ENCODE peak calls at places on chromosomes 11 and 22, in nine cellular contexts. L is endothelial cell, B is WTC11, M is tibial nerve, Z is HFFc6, J is body of pancreas, S is GM12878, W is psoas muscle, D is neural crest cell. C is an unnamed sample.
A peak's percentile ranks its signal among the peaks of the same experiment; 100 is the strongest.

GRCh38 chr11:19444231-19444630 is 203.5 kb upstream of the E2F8 start:
- DNase-seq in J (no peak), D (no peak), L (no peak), S (no peak), Z (no peak), B (no peak), W (no peak), M (peak; percentile 31), C (no peak)

GRCh38 chr22:38239101-38239761 is 33.6 kb downstream of the TMEM184B start:
- DNase-seq in S (no peak), L (no peak), B (no peak), Z (peak; percentile 96), W (peak; percentile 46), J (no peak), D (no peak), M (no peak), C (no peak)

GRCh38 chr22:39825661-39826102 is 67.9 kb downstream of the ENTHD1 start:
- DNase-seq in L (no peak), M (no peak), B (no peak), Z (no peak), S (peak; percentile 66), D (no peak), W (no peak), J (no peak), C (no peak)

GRCh38 chr11:74681686-74682651 is 49.3 kb downstream of the CHRDL2 start:
- DNase-seq in J (peak; percentile 65), D (no peak), L (no peak), M (no peak), W (peak; percentile 85), Z (no peak), B (no peak), S (no peak), C (peak; percentile 58)

GRCh38 chr22:43007519-43008102 is 7.3 kb downstream of the PACSIN2 start:
- DNase-seq in S (no peak), Z (peak; percentile 55), L (no peak), W (no peak), J (peak; percentile 87), M (no peak), B (no peak), D (no peak), C (no peak)

GRCh38 chr11:32113637-32114203 is 22.8 kb downstream of the RCN1 start:
- DNase-seq in W (no peak), B (no peak), M (no peak), S (no peak), J (no peak), L (no peak), D (no peak), Z (no peak), C (no peak)

GRCh38 chr22:20205964-20206708 is 55.3 kb upstream of the CCDC188 start:
- DNase-seq in D (no peak), J (peak; percentile 54), W (peak; percentile 74), M (peak; percentile 46), L (no peak), B (no peak), S (peak; percentile 54), Z (peak; percentile 34), C (peak; percentile 79)

GRCh38 chr11:17542249-17542648 is 2.0 kb downstream of the USH1C start:
- DNase-seq in Z (no peak), S (no peak), J (peak; percentile 48), M (no peak), L (no peak), W (no peak), B (no peak), D (no peak), C (no peak)

GRCh38 chr11:20078846-20079245 is 81.4 kb downstream of the DBX1 start:
- DNase-seq in S (no peak), L (no peak), J (no peak), Z (no peak), D (no peak), M (no peak), W (no peak), B (no peak), C (no peak)

GRCh38 chr11:17415523-17416104 is 27.2 kb upstream of the KCNJ11 start:
- DNase-seq in J (no peak), Z (no peak), B (no peak), D (no peak), L (no peak), M (no peak), W (peak; percentile 88), S (no peak), C (no peak)

GRCh38 chr22:22342697-22343602 is 98.4 kb downstream of the VPREB1 start:
- DNase-seq in D (peak; percentile 33), Z (no peak), L (peak; percentile 62), W (no peak), M (peak; percentile 18), J (peak; percentile 82), S (no peak), B (peak; percentile 98), C (no peak)

GRCh38 chr11:16806791-16807190 is 68.3 kb downstream of the C11orf58 start:
- DNase-seq in J (no peak), M (no peak), Z (no peak), D (no peak), S (no peak), W (no peak), B (no peak), L (no peak), C (no peak)

GRCh38 chr22:24698266-24698926 is 76.1 kb downstream of the PIWIL3 start:
- DNase-seq in W (no peak), B (no peak), J (no peak), Z (no peak), S (no peak), M (no peak), D (no peak), L (no peak), C (no peak)

GRCh38 chr11:76523147-76523546 is 78.3 kb downstream of the EMSY start:
- DNase-seq in B (no peak), S (no peak), L (no peak), M (no peak), J (no peak), W (no peak), Z (no peak), D (no peak), C (no peak)

GRCh38 chr11:8679006-8679405 is 3.5 kb downstream of the TRIM66 start:
- DNase-seq in M (no peak), L (no peak), D (no peak), Z (no peak), J (no peak), W (no peak), S (no peak), B (no peak), C (peak; percentile 9)

GRCh38 chr11:72037554-72038311 is 39.0 kb downstream of the IL18BP start:
- DNase-seq in M (no peak), L (no peak), B (no peak), W (peak; percentile 63), J (no peak), D (no peak), Z (peak; percentile 12), S (no peak), C (no peak)

GRCh38 chr11:34308821-34309585 is 48.8 kb downstream of the ABTB2 start:
- DNase-seq in B (no peak), L (no peak), Z (no peak), S (no peak), J (no peak), D (no peak), W (no peak), M (peak; percentile 54), C (no peak)

GRCh38 chr11:105315287-105315686 is 175.7 kb upstream of the CARD18 start:
- DNase-seq in B (no peak), Z (no peak), W (no peak), D (no peak), M (no peak), J (no peak), S (no peak), L (no peak), C (no peak)
- TF ChIP-seq CTCF in B (no peak), Z (no peak), W (no peak), D (no peak), M (no peak), J (no peak), S (peak; percentile 13), L (no peak), C (no peak)

DNA sequence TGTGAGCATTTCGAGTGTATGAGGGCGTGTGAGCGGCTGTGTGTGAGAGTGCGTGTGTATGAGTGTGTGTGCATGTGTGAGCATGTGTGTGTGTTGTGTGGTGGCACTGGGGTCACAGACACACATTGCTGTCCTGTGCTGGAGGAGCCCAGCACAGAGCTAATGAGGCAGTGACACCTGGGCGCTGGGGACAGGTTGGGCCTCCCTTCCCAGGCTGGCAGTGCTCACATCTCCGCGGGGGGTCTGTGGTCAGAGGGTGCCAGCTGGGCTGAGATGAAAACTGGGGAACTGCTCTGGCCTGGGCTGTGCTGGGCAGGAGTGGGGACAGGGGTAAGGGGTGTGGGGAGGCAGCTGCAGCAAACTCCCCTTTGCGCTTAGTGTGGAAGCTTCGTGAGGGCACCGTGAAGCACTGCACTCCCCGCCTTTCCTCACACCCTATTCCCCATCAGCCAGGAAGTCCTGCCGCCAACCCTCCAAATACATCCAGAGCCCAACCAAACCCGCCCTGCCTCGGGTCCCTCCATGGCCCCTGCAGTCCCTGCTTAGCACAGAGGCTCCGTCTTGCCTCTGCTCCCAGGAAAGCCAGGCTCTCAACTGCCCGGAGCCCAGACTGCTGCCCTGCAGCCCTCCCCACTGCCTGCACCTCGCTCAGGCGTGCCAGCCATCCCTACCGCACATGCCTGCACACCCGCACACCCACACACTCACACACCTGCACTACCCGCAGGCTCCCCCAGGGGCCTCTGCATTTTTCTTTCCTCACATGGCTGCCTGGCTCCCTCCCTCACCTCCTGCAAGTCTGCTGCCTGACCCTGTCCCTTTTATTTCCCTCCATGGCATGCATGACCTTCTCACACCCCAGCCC is 62.0 kb upstream of the THY1 start:
- DNase-seq in B (peak; percentile 64), W (no peak), M (no peak), D (no peak), S (no peak), L (peak; percentile 36), J (no peak), Z (no peak), C (peak; percentile 48)
- TF ChIP-seq CTCF in B (peak; percentile 33), W (no peak), M (no peak), D (peak; percentile 50), S (peak; percentile 26), L (peak; percentile 38), J (no peak), Z (peak; percentile 51), C (no peak)

DNA sequence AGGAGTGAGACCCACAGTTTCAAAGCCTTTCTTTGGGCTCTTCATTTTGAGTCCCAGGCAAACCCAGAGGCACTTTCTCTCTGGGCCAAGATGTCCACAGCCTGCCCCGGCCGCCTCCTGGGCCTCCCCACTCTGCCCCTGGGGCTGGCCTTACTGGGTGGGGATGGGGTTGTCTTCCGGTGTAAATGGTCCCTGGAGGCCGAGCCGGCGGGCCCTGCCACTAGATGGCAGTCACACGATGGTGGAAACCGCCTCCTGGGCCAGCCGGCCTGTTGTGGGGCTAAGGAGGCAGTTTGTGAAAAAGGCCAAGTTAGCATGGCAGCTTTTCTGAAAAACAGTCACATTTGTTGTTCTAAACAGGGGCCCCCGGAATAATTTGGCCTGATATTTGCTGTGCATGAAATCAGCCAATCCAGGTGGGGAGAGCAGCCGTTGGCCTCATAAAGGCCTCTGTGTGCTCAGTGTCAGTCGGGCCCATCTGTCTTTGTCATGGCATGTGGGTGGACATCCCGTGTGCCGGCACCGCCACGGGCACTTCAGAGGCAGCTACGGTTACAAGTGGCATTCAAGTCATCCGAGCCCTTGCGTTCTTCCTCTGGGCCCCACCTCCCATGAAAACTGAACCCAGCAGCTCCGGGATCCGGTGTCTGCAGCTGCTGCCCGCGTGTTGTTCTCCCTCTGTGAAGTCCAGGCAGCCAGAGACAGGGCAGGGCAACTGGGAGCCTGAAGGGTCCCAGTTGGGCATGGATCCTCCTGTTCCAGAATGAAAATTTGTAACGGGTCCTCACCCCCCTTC is 6.6 kb downstream of the MRPL23 start:
- DNase-seq in Z (no peak), D (no peak), W (peak; percentile 79), L (no peak), B (no peak), S (no peak), M (no peak), J (peak; percentile 31), C (peak; percentile 43)
- TF ChIP-seq CTCF in Z (peak; percentile 59), D (no peak), W (peak; percentile 22), L (no peak), B (no peak), S (no peak), M (no peak), J (peak; percentile 8), C (no peak)

GRCh38 chr11:57248780-57249383 is 11.8 kb upstream of the APLNR start:
- DNase-seq in Z (peak; percentile 70), M (peak; percentile 67), L (peak; percentile 83), W (peak; percentile 83), B (peak; percentile 88), D (peak; percentile 69), J (peak; percentile 33), S (no peak), C (peak; percentile 84)
- TF ChIP-seq CTCF in Z (peak; percentile 79), M (peak; percentile 61), L (no peak), W (peak; percentile 59), B (peak; percentile 32), D (peak; percentile 71), J (peak; percentile 15), S (peak; percentile 60), C (peak; percentile 42)

C was measured in right atrium auricular region.